ENCODE peak calls at places on chromosomes 7 and 10, in eight cellular contexts. One of them, this sample, is unnamed.

GRCh38 chr10:72449842-72450495 is 95.2 kb upstream of the DNAJB12 start:
- DNase-seq in iris pigment epithelial cell: no peak
- DNase-seq in NCI-H1436: no peak
- DNase-seq in heart left ventricle: no peak
- DNase-seq in effector memory CD4-positive, alpha-beta T cell: no peak
- DNase-seq in stimulated activated CD4-positive, alpha-beta T cell treated with anti-CD3 and anti-CD28 coated beads, Interleukin-12 subunit alpha, Interleukin-12 subunit beta, amount 100 ng/mL, for 4 hours: no peak
- DNase-seq in ovary: no peak
- DNase-seq in stimulated activated effector memory CD8-positive, alpha-beta T cell treated with anti-CD3 and anti-CD28 coated beads, Interleukin-12 subunit alpha, Interleukin-12 subunit beta, amount 100 ng/mL, for 72 hours: no peak
- DNase-seq in this sample: no peak

GRCh38 chr7:73841689-73842247 is 548 bp downstream of the METTL27 start:
- DNase-seq in iris pigment epithelial cell: no peak
- DNase-seq in NCI-H1436: no peak
- DNase-seq in heart left ventricle: no peak
- DNase-seq in effector memory CD4-positive, alpha-beta T cell: no peak
- DNase-seq in stimulated activated CD4-positive, alpha-beta T cell treated with anti-CD3 and anti-CD28 coated beads, Interleukin-12 subunit alpha, Interleukin-12 subunit beta, amount 100 ng/mL, for 4 hours: no peak
- DNase-seq in ovary: no peak
- DNase-seq in stimulated activated effector memory CD8-positive, alpha-beta T cell treated with anti-CD3 and anti-CD28 coated beads, Interleukin-12 subunit alpha, Interleukin-12 subunit beta, amount 100 ng/mL, for 72 hours: no peak
- DNase-seq in this sample: no peak

GRCh38 chr7:47546171-47546570 is 35.7 kb downstream of the TNS3 start:
- DNase-seq in iris pigment epithelial cell: no peak
- DNase-seq in NCI-H1436: no peak
- DNase-seq in heart left ventricle: no peak
- DNase-seq in effector memory CD4-positive, alpha-beta T cell: no peak
- DNase-seq in stimulated activated CD4-positive, alpha-beta T cell treated with anti-CD3 and anti-CD28 coated beads, Interleukin-12 subunit alpha, Interleukin-12 subunit beta, amount 100 ng/mL, for 4 hours: no peak
- DNase-seq in ovary: no peak
- DNase-seq in stimulated activated effector memory CD8-positive, alpha-beta T cell treated with anti-CD3 and anti-CD28 coated beads, Interleukin-12 subunit alpha, Interleukin-12 subunit beta, amount 100 ng/mL, for 72 hours: no peak
- DNase-seq in this sample: no peak

GRCh38 chr10:27637601-27638000 is 108.0 kb downstream of the MKX start:
- DNase-seq in iris pigment epithelial cell: no peak
- DNase-seq in NCI-H1436: no peak
- DNase-seq in heart left ventricle: no peak
- DNase-seq in effector memory CD4-positive, alpha-beta T cell: no peak
- DNase-seq in stimulated activated CD4-positive, alpha-beta T cell treated with anti-CD3 and anti-CD28 coated beads, Interleukin-12 subunit alpha, Interleukin-12 subunit beta, amount 100 ng/mL, for 4 hours: no peak
- DNase-seq in ovary: no peak
- DNase-seq in stimulated activated effector memory CD8-positive, alpha-beta T cell treated with anti-CD3 and anti-CD28 coated beads, Interleukin-12 subunit alpha, Interleukin-12 subunit beta, amount 100 ng/mL, for 72 hours: peak; percentile 2
- DNase-seq in this sample: no peak

GRCh38 chr10:3090914-3091313 is 23.6 kb downstream of the PFKP start:
- DNase-seq in iris pigment epithelial cell: peak; percentile 70
- DNase-seq in NCI-H1436: no peak
- DNase-seq in heart left ventricle: peak; percentile 67
- DNase-seq in effector memory CD4-positive, alpha-beta T cell: no peak
- DNase-seq in stimulated activated CD4-positive, alpha-beta T cell treated with anti-CD3 and anti-CD28 coated beads, Interleukin-12 subunit alpha, Interleukin-12 subunit beta, amount 100 ng/mL, for 4 hours: no peak
- DNase-seq in ovary: no peak
- DNase-seq in stimulated activated effector memory CD8-positive, alpha-beta T cell treated with anti-CD3 and anti-CD28 coated beads, Interleukin-12 subunit alpha, Interleukin-12 subunit beta, amount 100 ng/mL, for 72 hours: no peak
- DNase-seq in this sample: peak; percentile 55

GRCh38 chr10:131821378-131822012 is 79.3 kb upstream of the PPP2R2D start:
- DNase-seq in iris pigment epithelial cell: no peak
- DNase-seq in NCI-H1436: no peak
- DNase-seq in heart left ventricle: no peak
- DNase-seq in effector memory CD4-positive, alpha-beta T cell: no peak
- DNase-seq in stimulated activated CD4-positive, alpha-beta T cell treated with anti-CD3 and anti-CD28 coated beads, Interleukin-12 subunit alpha, Interleukin-12 subunit beta, amount 100 ng/mL, for 4 hours: no peak
- DNase-seq in ovary: no peak
- DNase-seq in stimulated activated effector memory CD8-positive, alpha-beta T cell treated with anti-CD3 and anti-CD28 coated beads, Interleukin-12 subunit alpha, Interleukin-12 subunit beta, amount 100 ng/mL, for 72 hours: no peak
- DNase-seq in this sample: no peak

GRCh38 chr7:98831641-98832221 is 38.1 kb downstream of the TMEM130 start:
- DNase-seq in iris pigment epithelial cell: peak; percentile 45
- DNase-seq in NCI-H1436: no peak
- DNase-seq in heart left ventricle: no peak
- DNase-seq in effector memory CD4-positive, alpha-beta T cell: no peak
- DNase-seq in stimulated activated CD4-positive, alpha-beta T cell treated with anti-CD3 and anti-CD28 coated beads, Interleukin-12 subunit alpha, Interleukin-12 subunit beta, amount 100 ng/mL, for 4 hours: peak; percentile 30
- DNase-seq in ovary: no peak
- DNase-seq in stimulated activated effector memory CD8-positive, alpha-beta T cell treated with anti-CD3 and anti-CD28 coated beads, Interleukin-12 subunit alpha, Interleukin-12 subunit beta, amount 100 ng/mL, for 72 hours: peak; percentile 64
- DNase-seq in this sample: no peak

GRCh38 chr10:114613237-114613979 is 44.7 kb downstream of the ABLIM1 start:
- DNase-seq in iris pigment epithelial cell: no peak
- DNase-seq in NCI-H1436: no peak
- DNase-seq in heart left ventricle: no peak
- DNase-seq in effector memory CD4-positive, alpha-beta T cell: no peak
- DNase-seq in stimulated activated CD4-positive, alpha-beta T cell treated with anti-CD3 and anti-CD28 coated beads, Interleukin-12 subunit alpha, Interleukin-12 subunit beta, amount 100 ng/mL, for 4 hours: no peak
- DNase-seq in ovary: no peak
- DNase-seq in stimulated activated effector memory CD8-positive, alpha-beta T cell treated with anti-CD3 and anti-CD28 coated beads, Interleukin-12 subunit alpha, Interleukin-12 subunit beta, amount 100 ng/mL, for 72 hours: no peak
- DNase-seq in this sample: no peak

GRCh38 chr7:2710901-2711551 is 23.0 kb downstream of the AMZ1 start:
- DNase-seq in iris pigment epithelial cell: peak; percentile 34
- DNase-seq in NCI-H1436: no peak
- DNase-seq in heart left ventricle: no peak
- DNase-seq in effector memory CD4-positive, alpha-beta T cell: peak; percentile 33
- DNase-seq in stimulated activated CD4-positive, alpha-beta T cell treated with anti-CD3 and anti-CD28 coated beads, Interleukin-12 subunit alpha, Interleukin-12 subunit beta, amount 100 ng/mL, for 4 hours: no peak
- DNase-seq in ovary: no peak
- DNase-seq in stimulated activated effector memory CD8-positive, alpha-beta T cell treated with anti-CD3 and anti-CD28 coated beads, Interleukin-12 subunit alpha, Interleukin-12 subunit beta, amount 100 ng/mL, for 72 hours: peak; percentile 68
- DNase-seq in this sample: no peak

GRCh38 chr7:13945670-13946069 is 43.8 kb downstream of the ETV1 start:
- DNase-seq in iris pigment epithelial cell: peak; percentile 67
- DNase-seq in NCI-H1436: peak; percentile 36
- DNase-seq in heart left ventricle: no peak
- DNase-seq in effector memory CD4-positive, alpha-beta T cell: no peak
- DNase-seq in stimulated activated CD4-positive, alpha-beta T cell treated with anti-CD3 and anti-CD28 coated beads, Interleukin-12 subunit alpha, Interleukin-12 subunit beta, amount 100 ng/mL, for 4 hours: no peak
- DNase-seq in ovary: no peak
- DNase-seq in stimulated activated effector memory CD8-positive, alpha-beta T cell treated with anti-CD3 and anti-CD28 coated beads, Interleukin-12 subunit alpha, Interleukin-12 subunit beta, amount 100 ng/mL, for 72 hours: no peak
- DNase-seq in this sample: no peak

GRCh38 chr7:95471076-95471475 is 14.7 kb upstream of the ASB4 start:
- DNase-seq in iris pigment epithelial cell: no peak
- DNase-seq in NCI-H1436: no peak
- DNase-seq in heart left ventricle: no peak
- DNase-seq in effector memory CD4-positive, alpha-beta T cell: no peak
- DNase-seq in stimulated activated CD4-positive, alpha-beta T cell treated with anti-CD3 and anti-CD28 coated beads, Interleukin-12 subunit alpha, Interleukin-12 subunit beta, amount 100 ng/mL, for 4 hours: no peak
- DNase-seq in ovary: no peak
- DNase-seq in stimulated activated effector memory CD8-positive, alpha-beta T cell treated with anti-CD3 and anti-CD28 coated beads, Interleukin-12 subunit alpha, Interleukin-12 subunit beta, amount 100 ng/mL, for 72 hours: no peak
- DNase-seq in this sample: no peak

GRCh38 chr10:85614981-85615380 is 751.6 kb downstream of the GRID1 start:
- DNase-seq in iris pigment epithelial cell: no peak
- DNase-seq in NCI-H1436: no peak
- DNase-seq in heart left ventricle: no peak
- DNase-seq in effector memory CD4-positive, alpha-beta T cell: no peak
- DNase-seq in stimulated activated CD4-positive, alpha-beta T cell treated with anti-CD3 and anti-CD28 coated beads, Interleukin-12 subunit alpha, Interleukin-12 subunit beta, amount 100 ng/mL, for 4 hours: no peak
- DNase-seq in ovary: no peak
- DNase-seq in stimulated activated effector memory CD8-positive, alpha-beta T cell treated with anti-CD3 and anti-CD28 coated beads, Interleukin-12 subunit alpha, Interleukin-12 subunit beta, amount 100 ng/mL, for 72 hours: no peak
- DNase-seq in this sample: no peak

GRCh38 chr10:62047240-62047897 is 145.9 kb downstream of the ARID5B start:
- DNase-seq in iris pigment epithelial cell: peak; percentile 81
- DNase-seq in NCI-H1436: no peak
- DNase-seq in heart left ventricle: no peak
- DNase-seq in effector memory CD4-positive, alpha-beta T cell: no peak
- DNase-seq in stimulated activated CD4-positive, alpha-beta T cell treated with anti-CD3 and anti-CD28 coated beads, Interleukin-12 subunit alpha, Interleukin-12 subunit beta, amount 100 ng/mL, for 4 hours: no peak
- DNase-seq in ovary: no peak
- DNase-seq in stimulated activated effector memory CD8-positive, alpha-beta T cell treated with anti-CD3 and anti-CD28 coated beads, Interleukin-12 subunit alpha, Interleukin-12 subunit beta, amount 100 ng/mL, for 72 hours: no peak
- DNase-seq in this sample: no peak

GRCh38 chr7:105831824-105832535 is 44.4 kb downstream of the ATXN7L1 start:
- DNase-seq in iris pigment epithelial cell: peak; percentile 63
- DNase-seq in NCI-H1436: no peak
- DNase-seq in heart left ventricle: no peak
- DNase-seq in effector memory CD4-positive, alpha-beta T cell: no peak
- DNase-seq in stimulated activated CD4-positive, alpha-beta T cell treated with anti-CD3 and anti-CD28 coated beads, Interleukin-12 subunit alpha, Interleukin-12 subunit beta, amount 100 ng/mL, for 4 hours: no peak
- DNase-seq in ovary: no peak
- DNase-seq in stimulated activated effector memory CD8-positive, alpha-beta T cell treated with anti-CD3 and anti-CD28 coated beads, Interleukin-12 subunit alpha, Interleukin-12 subunit beta, amount 100 ng/mL, for 72 hours: no peak
- DNase-seq in this sample: no peak

GRCh38 chr7:106869954-106870353 is 4.9 kb downstream of the PIK3CG start:
- DNase-seq in iris pigment epithelial cell: no peak
- DNase-seq in NCI-H1436: no peak
- DNase-seq in heart left ventricle: no peak
- DNase-seq in effector memory CD4-positive, alpha-beta T cell: no peak
- DNase-seq in stimulated activated CD4-positive, alpha-beta T cell treated with anti-CD3 and anti-CD28 coated beads, Interleukin-12 subunit alpha, Interleukin-12 subunit beta, amount 100 ng/mL, for 4 hours: no peak
- DNase-seq in ovary: no peak
- DNase-seq in stimulated activated effector memory CD8-positive, alpha-beta T cell treated with anti-CD3 and anti-CD28 coated beads, Interleukin-12 subunit alpha, Interleukin-12 subunit beta, amount 100 ng/mL, for 72 hours: no peak
- DNase-seq in this sample: no peak

GRCh38 chr7:129522088-129522970 is 20.0 kb downstream of the SMKR1 start:
- DNase-seq in iris pigment epithelial cell: peak; percentile 14
- DNase-seq in NCI-H1436: no peak
- DNase-seq in heart left ventricle: no peak
- DNase-seq in effector memory CD4-positive, alpha-beta T cell: no peak
- DNase-seq in stimulated activated CD4-positive, alpha-beta T cell treated with anti-CD3 and anti-CD28 coated beads, Interleukin-12 subunit alpha, Interleukin-12 subunit beta, amount 100 ng/mL, for 4 hours: no peak
- DNase-seq in ovary: no peak
- DNase-seq in stimulated activated effector memory CD8-positive, alpha-beta T cell treated with anti-CD3 and anti-CD28 coated beads, Interleukin-12 subunit alpha, Interleukin-12 subunit beta, amount 100 ng/mL, for 72 hours: no peak
- DNase-seq in this sample: no peak

GRCh38 chr7:2796358-2797352 is 47.5 kb downstream of the GNA12 start:
- DNase-seq in iris pigment epithelial cell: peak; percentile 85
- DNase-seq in NCI-H1436: no peak
- DNase-seq in heart left ventricle: peak; percentile 75
- DNase-seq in effector memory CD4-positive, alpha-beta T cell: no peak
- DNase-seq in stimulated activated CD4-positive, alpha-beta T cell treated with anti-CD3 and anti-CD28 coated beads, Interleukin-12 subunit alpha, Interleukin-12 subunit beta, amount 100 ng/mL, for 4 hours: no peak
- DNase-seq in ovary: peak; percentile 79
- DNase-seq in stimulated activated effector memory CD8-positive, alpha-beta T cell treated with anti-CD3 and anti-CD28 coated beads, Interleukin-12 subunit alpha, Interleukin-12 subunit beta, amount 100 ng/mL, for 72 hours: no peak
- DNase-seq in this sample: peak; percentile 78

GRCh38 chr7:129213828-129214227 is 11.0 kb upstream of the AHCYL2 start:
- DNase-seq in iris pigment epithelial cell: peak; percentile 10
- DNase-seq in NCI-H1436: no peak
- DNase-seq in heart left ventricle: no peak
- DNase-seq in effector memory CD4-positive, alpha-beta T cell: no peak
- DNase-seq in stimulated activated CD4-positive, alpha-beta T cell treated with anti-CD3 and anti-CD28 coated beads, Interleukin-12 subunit alpha, Interleukin-12 subunit beta, amount 100 ng/mL, for 4 hours: no peak
- DNase-seq in ovary: no peak
- DNase-seq in stimulated activated effector memory CD8-positive, alpha-beta T cell treated with anti-CD3 and anti-CD28 coated beads, Interleukin-12 subunit alpha, Interleukin-12 subunit beta, amount 100 ng/mL, for 72 hours: no peak
- DNase-seq in this sample: no peak

GRCh38 chr7:66627151-66627681 is 1.5 kb upstream of the KCTD7 start:
- DNase-seq in iris pigment epithelial cell: peak; percentile 38
- DNase-seq in NCI-H1436: peak; percentile 7
- DNase-seq in heart left ventricle: no peak
- DNase-seq in effector memory CD4-positive, alpha-beta T cell: no peak
- DNase-seq in stimulated activated CD4-positive, alpha-beta T cell treated with anti-CD3 and anti-CD28 coated beads, Interleukin-12 subunit alpha, Interleukin-12 subunit beta, amount 100 ng/mL, for 4 hours: no peak
- DNase-seq in ovary: no peak
- DNase-seq in stimulated activated effector memory CD8-positive, alpha-beta T cell treated with anti-CD3 and anti-CD28 coated beads, Interleukin-12 subunit alpha, Interleukin-12 subunit beta, amount 100 ng/mL, for 72 hours: no peak
- DNase-seq in this sample: no peak

GRCh38 chr10:13865758-13866491 is 279.2 kb downstream of the PRPF18 start:
- DNase-seq in iris pigment epithelial cell: peak; percentile 63
- DNase-seq in NCI-H1436: no peak
- DNase-seq in heart left ventricle: peak; percentile 46
- DNase-seq in effector memory CD4-positive, alpha-beta T cell: no peak
- DNase-seq in stimulated activated CD4-positive, alpha-beta T cell treated with anti-CD3 and anti-CD28 coated beads, Interleukin-12 subunit alpha, Interleukin-12 subunit beta, amount 100 ng/mL, for 4 hours: no peak
- DNase-seq in ovary: no peak
- DNase-seq in stimulated activated effector memory CD8-positive, alpha-beta T cell treated with anti-CD3 and anti-CD28 coated beads, Interleukin-12 subunit alpha, Interleukin-12 subunit beta, amount 100 ng/mL, for 72 hours: no peak
- DNase-seq in this sample: no peak

GRCh38 chr10:131885391-131886165 is 15.2 kb upstream of the PPP2R2D start:
- DNase-seq in iris pigment epithelial cell: peak; percentile 51
- DNase-seq in NCI-H1436: no peak
- DNase-seq in heart left ventricle: peak; percentile 77
- DNase-seq in effector memory CD4-positive, alpha-beta T cell: peak; percentile 67
- DNase-seq in stimulated activated CD4-positive, alpha-beta T cell treated with anti-CD3 and anti-CD28 coated beads, Interleukin-12 subunit alpha, Interleukin-12 subunit beta, amount 100 ng/mL, for 4 hours: peak; percentile 85
- DNase-seq in ovary: peak; percentile 77
- DNase-seq in stimulated activated effector memory CD8-positive, alpha-beta T cell treated with anti-CD3 and anti-CD28 coated beads, Interleukin-12 subunit alpha, Interleukin-12 subunit beta, amount 100 ng/mL, for 72 hours: peak; percentile 90
- DNase-seq in this sample: peak; percentile 82

GRCh38 chr10:15719062-15719898 is 442 bp downstream of the ITGA8 start:
- DNase-seq in iris pigment epithelial cell: peak; percentile 16
- DNase-seq in NCI-H1436: no peak
- DNase-seq in heart left ventricle: no peak
- DNase-seq in effector memory CD4-positive, alpha-beta T cell: no peak
- DNase-seq in stimulated activated CD4-positive, alpha-beta T cell treated with anti-CD3 and anti-CD28 coated beads, Interleukin-12 subunit alpha, Interleukin-12 subunit beta, amount 100 ng/mL, for 4 hours: no peak
- DNase-seq in ovary: no peak
- DNase-seq in stimulated activated effector memory CD8-positive, alpha-beta T cell treated with anti-CD3 and anti-CD28 coated beads, Interleukin-12 subunit alpha, Interleukin-12 subunit beta, amount 100 ng/mL, for 72 hours: no peak
- DNase-seq in this sample: no peak

GRCh38 chr7:91720255-91720937 is 160.1 kb downstream of the MTERF1 start:
- DNase-seq in iris pigment epithelial cell: peak; percentile 41
- DNase-seq in NCI-H1436: no peak
- DNase-seq in heart left ventricle: no peak
- DNase-seq in effector memory CD4-positive, alpha-beta T cell: no peak
- DNase-seq in stimulated activated CD4-positive, alpha-beta T cell treated with anti-CD3 and anti-CD28 coated beads, Interleukin-12 subunit alpha, Interleukin-12 subunit beta, amount 100 ng/mL, for 4 hours: no peak
- DNase-seq in ovary: no peak
- DNase-seq in stimulated activated effector memory CD8-positive, alpha-beta T cell treated with anti-CD3 and anti-CD28 coated beads, Interleukin-12 subunit alpha, Interleukin-12 subunit beta, amount 100 ng/mL, for 72 hours: no peak
- DNase-seq in this sample: no peak

GRCh38 chr7:134892002-134892693 is 94.2 kb upstream of the AGBL3 start:
- DNase-seq in iris pigment epithelial cell: peak; percentile 55
- DNase-seq in NCI-H1436: no peak
- DNase-seq in heart left ventricle: no peak
- DNase-seq in effector memory CD4-positive, alpha-beta T cell: no peak
- DNase-seq in stimulated activated CD4-positive, alpha-beta T cell treated with anti-CD3 and anti-CD28 coated beads, Interleukin-12 subunit alpha, Interleukin-12 subunit beta, amount 100 ng/mL, for 4 hours: no peak
- DNase-seq in ovary: no peak
- DNase-seq in stimulated activated effector memory CD8-positive, alpha-beta T cell treated with anti-CD3 and anti-CD28 coated beads, Interleukin-12 subunit alpha, Interleukin-12 subunit beta, amount 100 ng/mL, for 72 hours: no peak
- DNase-seq in this sample: no peak

GRCh38 chr10:69222157-69223027 is 2.3 kb downstream of the HKDC1 start:
- DNase-seq in iris pigment epithelial cell: peak; percentile 77
- DNase-seq in NCI-H1436: peak; percentile 37
- DNase-seq in heart left ventricle: no peak
- DNase-seq in effector memory CD4-positive, alpha-beta T cell: peak; percentile 45
- DNase-seq in stimulated activated CD4-positive, alpha-beta T cell treated with anti-CD3 and anti-CD28 coated beads, Interleukin-12 subunit alpha, Interleukin-12 subunit beta, amount 100 ng/mL, for 4 hours: peak; percentile 51
- DNase-seq in ovary: no peak
- DNase-seq in stimulated activated effector memory CD8-positive, alpha-beta T cell treated with anti-CD3 and anti-CD28 coated beads, Interleukin-12 subunit alpha, Interleukin-12 subunit beta, amount 100 ng/mL, for 72 hours: peak; percentile 91
- DNase-seq in this sample: no peak

GRCh38 chr10:31929260-31929985 is 792 bp upstream of the ARHGAP12 start:
- DNase-seq in iris pigment epithelial cell: no peak
- DNase-seq in NCI-H1436: no peak
- DNase-seq in heart left ventricle: peak; percentile 53
- DNase-seq in effector memory CD4-positive, alpha-beta T cell: peak; percentile 25
- DNase-seq in stimulated activated CD4-positive, alpha-beta T cell treated with anti-CD3 and anti-CD28 coated beads, Interleukin-12 subunit alpha, Interleukin-12 subunit beta, amount 100 ng/mL, for 4 hours: peak; percentile 11
- DNase-seq in ovary: peak; percentile 43
- DNase-seq in stimulated activated effector memory CD8-positive, alpha-beta T cell treated with anti-CD3 and anti-CD28 coated beads, Interleukin-12 subunit alpha, Interleukin-12 subunit beta, amount 100 ng/mL, for 72 hours: peak; percentile 70
- DNase-seq in this sample: peak; percentile 76

GRCh38 chr7:38321515-38321944 is 48.1 kb upstream of the TARP start:
- DNase-seq in iris pigment epithelial cell: peak; percentile 66
- DNase-seq in NCI-H1436: no peak
- DNase-seq in heart left ventricle: no peak
- DNase-seq in effector memory CD4-positive, alpha-beta T cell: no peak
- DNase-seq in stimulated activated CD4-positive, alpha-beta T cell treated with anti-CD3 and anti-CD28 coated beads, Interleukin-12 subunit alpha, Interleukin-12 subunit beta, amount 100 ng/mL, for 4 hours: no peak
- DNase-seq in ovary: no peak
- DNase-seq in stimulated activated effector memory CD8-positive, alpha-beta T cell treated with anti-CD3 and anti-CD28 coated beads, Interleukin-12 subunit alpha, Interleukin-12 subunit beta, amount 100 ng/mL, for 72 hours: no peak
- DNase-seq in this sample: no peak

GRCh38 chr7:155483868-155484325 is 26.0 kb downstream of the EN2 start:
- DNase-seq in iris pigment epithelial cell: no peak
- DNase-seq in NCI-H1436: no peak
- DNase-seq in heart left ventricle: no peak
- DNase-seq in effector memory CD4-positive, alpha-beta T cell: no peak
- DNase-seq in stimulated activated CD4-positive, alpha-beta T cell treated with anti-CD3 and anti-CD28 coated beads, Interleukin-12 subunit alpha, Interleukin-12 subunit beta, amount 100 ng/mL, for 4 hours: no peak
- DNase-seq in ovary: no peak
- DNase-seq in stimulated activated effector memory CD8-positive, alpha-beta T cell treated with anti-CD3 and anti-CD28 coated beads, Interleukin-12 subunit alpha, Interleukin-12 subunit beta, amount 100 ng/mL, for 72 hours: no peak
- DNase-seq in this sample: no peak

GRCh38 chr7:44565097-44565794 is 8.5 kb downstream of the DDX56 start:
- DNase-seq in iris pigment epithelial cell: peak; percentile 61
- DNase-seq in NCI-H1436: no peak
- DNase-seq in heart left ventricle: peak; percentile 66
- DNase-seq in effector memory CD4-positive, alpha-beta T cell: peak; percentile 46
- DNase-seq in stimulated activated CD4-positive, alpha-beta T cell treated with anti-CD3 and anti-CD28 coated beads, Interleukin-12 subunit alpha, Interleukin-12 subunit beta, amount 100 ng/mL, for 4 hours: peak; percentile 60
- DNase-seq in ovary: peak; percentile 36
- DNase-seq in stimulated activated effector memory CD8-positive, alpha-beta T cell treated with anti-CD3 and anti-CD28 coated beads, Interleukin-12 subunit alpha, Interleukin-12 subunit beta, amount 100 ng/mL, for 72 hours: peak; percentile 83
- DNase-seq in this sample: peak; percentile 77